ENCODE peak calls at places on chromosomes 7 and 10, in six cellular contexts. G is T-helper 9 cell, N is glutamatergic neuron, I is T-cell, Y is ACHN, B is NCI-H1694 treated with DMSO at 0.1 percent for 48 hours. J is an unnamed sample.

GRCh38 chr7:111841596-111842209 is 279.4 kb upstream of the IMMP2L start:
- DNase-seq in I (no peak), N (no peak), B (no peak), Y (no peak), G (no peak), J (no peak)

GRCh38 chr10:72072046-72072445 is 16.3 kb downstream of the SPOCK2 start:
- DNase-seq in I (no peak), N (no peak), B (no peak), Y (no peak), G (no peak), J (no peak)

GRCh38 chr10:123864923-123865322 is 26.7 kb downstream of the CPXM2 start:
- DNase-seq in N (no peak), G (no peak), B (no peak), I (no peak), Y (no peak), J (no peak)

GRCh38 chr7:30921540-30921930 is 9.9 kb downstream of the AQP1 start:
- DNase-seq in Y (no peak), I (no peak), N (peak; percentile 4), B (no peak), G (no peak), J (no peak)

GRCh38 chr10:23449677-23450220 is 10.9 kb downstream of the OTUD1 start:
- DNase-seq in B (no peak), Y (no peak), I (no peak), N (no peak), G (no peak), J (no peak)

GRCh38 chr10:30447125-30447799 is 13.3 kb downstream of the MAP3K8 start:
- DNase-seq in I (no peak), Y (no peak), B (no peak), G (no peak), N (no peak), J (no peak)

GRCh38 chr10:113997428-113997827 is 46.2 kb upstream of the ADRB1 start:
- DNase-seq in I (no peak), Y (no peak), G (no peak), B (no peak), N (no peak), J (no peak)

GRCh38 chr10:105963450-105963849 is 1201.1 kb downstream of the SORCS1 start:
- DNase-seq in I (no peak), G (no peak), Y (no peak), N (no peak), B (no peak), J (no peak)

GRCh38 chr10:17009228-17009700 is 120.3 kb downstream of the CUBN start:
- DNase-seq in B (no peak), N (no peak), Y (no peak), G (no peak), I (no peak), J (no peak)

GRCh38 chr10:78902815-78903214 is 166.0 kb upstream of the ZMIZ1 start:
- DNase-seq in B (no peak), Y (no peak), I (no peak), N (no peak), G (no peak), J (no peak)

GRCh38 chr7:151186640-151187408 is at the start of gene ASB10:
- DNase-seq in Y (no peak), I (no peak), B (no peak), G (no peak), N (no peak), J (no peak)

GRCh38 chr10:13834581-13835286 is 248.0 kb downstream of the PRPF18 start:
- DNase-seq in I (no peak), N (no peak), G (no peak), Y (no peak), B (no peak), J (no peak)

GRCh38 chr10:2817923-2818322 is 249.4 kb upstream of the PFKP start:
- DNase-seq in G (no peak), I (no peak), N (no peak), B (no peak), Y (no peak), J (no peak)

GRCh38 chr7:149496642-149497391 is 792 bp downstream of the ZNF746 start:
- DNase-seq in G (peak; percentile 39), Y (peak; percentile 55), I (peak; percentile 55), B (no peak), N (peak; percentile 54), J (peak; percentile 49)

GRCh38 chr7:157675427-157675930 is 338.7 kb downstream of the DNAJB6 start:
- DNase-seq in B (no peak), I (no peak), N (no peak), G (no peak), Y (no peak), J (no peak)

GRCh38 chr7:139242741-139243281 is 11.8 kb downstream of the UBN2 start:
- DNase-seq in G (no peak), N (no peak), I (no peak), B (no peak), Y (peak; percentile 11), J (no peak)

GRCh38 chr7:87139514-87139913 is 12.7 kb upstream of the DMTF1 start:
- DNase-seq in B (no peak), N (no peak), G (no peak), Y (no peak), I (no peak), J (no peak)

J was measured in WERI-Rb-1.